ENCODE peak calls at places on chromosome 19, in seven cellular contexts. B, V, E, Z, J, A and U are unnamed samples.

GRCh38 chr19:48123907-48124675 is 13.5 kb upstream of the PLA2G4C start:
- DNase-seq in B (no peak), E (no peak), V (no peak), A (no peak), Z (peak), J (no peak), U (peak)

GRCh38 chr19:11420894-11421606 is 1.9 kb upstream of the RGL3 start:
- DNase-seq in V (no peak), A (peak), J (peak), Z (no peak), B (peak), E (no peak), U (no peak)

GRCh38 chr19:40803857-40804782 is 5.1 kb downstream of the EGLN2 start:
- DNase-seq in V (no peak), J (peak), E (no peak), B (peak), Z (no peak), A (peak), U (no peak)

GRCh38 chr19:10228925-10229324 is 2.2 kb downstream of the S1PR2 start:
- DNase-seq in B (no peak), E (peak), J (peak), V (no peak), A (no peak), Z (peak), U (peak)

GRCh38 chr19:41299755-41300089 is 10.2 kb upstream of the CCDC97 start:
- DNase-seq in B (peak), Z (peak), A (peak), J (no peak), V (no peak), E (peak), U (no peak)

GRCh38 chr19:49333426-49334288 is 1.5 kb upstream of the CD37 start:
- DNase-seq in B (no peak), J (no peak), E (no peak), V (no peak), Z (peak), A (peak), U (no peak)

GRCh38 chr19:10424011-10424637 is 3.8 kb downstream of the PDE4A start:
- DNase-seq in J (peak), E (peak), B (peak), Z (peak), V (no peak), A (peak), U (peak)

GRCh38 chr19:47241919-47242644 is 11.1 kb upstream of the BBC3 start:
- DNase-seq in V (no peak), B (no peak), Z (peak), E (peak), J (no peak), A (no peak), U (no peak)

GRCh38 chr19:56838930-56839664 is 1.4 kb downstream of the PEG3 start:
- DNase-seq in V (peak), E (peak), J (peak), Z (peak), B (peak), A (peak), U (no peak)

GRCh38 chr19:6739884-6740588 is 556 bp downstream of the TRIP10 start:
- DNase-seq in A (peak), J (peak), E (peak), Z (no peak), B (peak), V (no peak), U (no peak)

GRCh38 chr19:33064117-33064777 is 441 bp downstream of the RHPN2 start:
- DNase-seq in B (no peak), V (no peak), A (peak), J (peak), E (no peak), Z (no peak), U (peak)

GRCh38 chr19:49475995-49476880 is 2.2 kb downstream of the FLT3LG start:
- DNase-seq in E (peak), B (no peak), V (no peak), A (peak), J (peak), Z (no peak), U (no peak)

GRCh38 chr19:5719274-5719960 is 529 bp downstream of the LONP1 start:
- DNase-seq in E (no peak), B (no peak), A (no peak), J (no peak), V (no peak), Z (peak), U (no peak)

GRCh38 chr19:43562698-43563241 is 12.6 kb downstream of the XRCC1 start:
- DNase-seq in Z (peak), J (no peak), E (peak), V (no peak), B (peak), A (peak), U (peak)

GRCh38 chr19:57192064-57192395 is 730 bp downstream of the ZNF264 start:
- DNase-seq in Z (peak), V (no peak), A (no peak), E (no peak), B (no peak), J (peak), U (no peak)

GRCh38 chr19:43634877-43635560 is 4.6 kb downstream of the CADM4 start:
- DNase-seq in A (no peak), Z (peak), V (no peak), E (peak), J (peak), B (no peak), U (no peak)

GRCh38 chr19:44553478-44554171 is 24.1 kb upstream of the CEACAM20 start:
- DNase-seq in E (no peak), V (no peak), J (no peak), B (no peak), A (no peak), Z (peak), U (peak)

GRCh38 chr19:58274771-58275199 is 4.0 kb upstream of the ZNF8 start:
- DNase-seq in A (no peak), J (no peak), V (no peak), E (peak), B (no peak), Z (peak), U (peak)

GRCh38 chr19:32824136-32824835 is 45.3 kb downstream of the SLC7A9 start:
- DNase-seq in V (no peak), A (no peak), E (no peak), Z (no peak), B (no peak), J (peak), U (no peak)

GRCh38 chr19:48837586-48838191 is 1.4 kb upstream of the HSD17B14 start:
- DNase-seq in J (no peak), V (no peak), Z (no peak), A (peak), E (no peak), B (no peak), U (no peak)

GRCh38 chr19:29524201-29524911 is 1.4 kb upstream of the VSTM2B start:
- DNase-seq in E (no peak), A (peak), V (no peak), J (peak), B (no peak), Z (no peak), U (no peak)

GRCh38 chr19:52464798-52465470 is 11.6 kb downstream of the ZNF578 start:
- DNase-seq in A (no peak), J (peak), E (no peak), Z (no peak), B (no peak), V (no peak), U (no peak)

GRCh38 chr19:48206402-48207093 is 36.1 kb downstream of the ZSWIM9 start:
- DNase-seq in A (no peak), B (no peak), V (no peak), E (no peak), J (no peak), Z (no peak), U (no peak)

GRCh38 chr19:43778651-43779050 is 2.1 kb downstream of the KCNN4 start:
- DNase-seq in B (no peak), J (no peak), E (no peak), A (no peak), Z (no peak), V (no peak), U (no peak)

GRCh38 chr19:6532244-6532999 is 1.6 kb downstream of the TNFSF9 start:
- DNase-seq in E (no peak), A (no peak), J (no peak), V (no peak), B (no peak), Z (no peak), U (no peak)

GRCh38 chr19:39546599-39546998 is 6.6 kb upstream of the EID2 start:
- DNase-seq in B (no peak), Z (no peak), J (peak), A (no peak), E (no peak), V (no peak), U (no peak)

GRCh38 chr19:47418595-47419036 is 711 bp downstream of the MEIS3 start:
- DNase-seq in V (no peak), A (no peak), Z (no peak), E (no peak), J (no peak), B (no peak), U (no peak)

GRCh38 chr19:6221878-6222746 is 57.7 kb downstream of the MLLT1 start:
- DNase-seq in B (peak), V (no peak), J (no peak), E (no peak), A (peak), Z (no peak), U (no peak)

GRCh38 chr19:5042556-5042955 is 73.6 kb downstream of the KDM4B start:
- DNase-seq in E (no peak), B (no peak), V (no peak), A (no peak), Z (no peak), J (peak), U (no peak)

GRCh38 chr19:47813304-47813994 is 8.3 kb upstream of the CRX start:
- DNase-seq in B (peak), V (peak), Z (peak), A (peak), E (peak), J (peak), U (peak)

GRCh38 chr19:52689804-52690394 is 44.9 kb downstream of the ZNF611 start:
- DNase-seq in A (peak), V (no peak), Z (no peak), J (peak), E (no peak), B (peak), U (peak)

GRCh38 chr19:58366576-58367430 is 4.3 kb upstream of the ZNF497 start:
- DNase-seq in Z (no peak), E (no peak), B (no peak), J (peak), V (no peak), A (peak), U (no peak)

GRCh38 chr19:52142001-52142595 is 2.4 kb upstream of the ZNF616 start:
- DNase-seq in J (no peak), E (no peak), V (no peak), Z (no peak), A (no peak), B (no peak), U (no peak)

GRCh38 chr19:43643326-43643725 is 3.7 kb upstream of the CADM4 start:
- DNase-seq in J (no peak), Z (no peak), A (no peak), B (no peak), E (peak), V (no peak), U (peak)

GRCh38 chr19:5547881-5548280 is 19.9 kb downstream of the TINCR start:
- DNase-seq in B (no peak), A (no peak), E (peak), V (peak), J (peak), Z (peak), U (no peak)

GRCh38 chr19:3151563-3152430 is 16.0 kb downstream of the GNA15 start:
- DNase-seq in J (no peak), Z (no peak), V (no peak), E (no peak), B (no peak), A (no peak), U (no peak)

GRCh38 chr19:30711296-30711695 is 339.1 kb downstream of the ZNF536 start:
- DNase-seq in J (no peak), B (no peak), Z (no peak), A (no peak), V (no peak), E (no peak), U (peak)

DNA sequence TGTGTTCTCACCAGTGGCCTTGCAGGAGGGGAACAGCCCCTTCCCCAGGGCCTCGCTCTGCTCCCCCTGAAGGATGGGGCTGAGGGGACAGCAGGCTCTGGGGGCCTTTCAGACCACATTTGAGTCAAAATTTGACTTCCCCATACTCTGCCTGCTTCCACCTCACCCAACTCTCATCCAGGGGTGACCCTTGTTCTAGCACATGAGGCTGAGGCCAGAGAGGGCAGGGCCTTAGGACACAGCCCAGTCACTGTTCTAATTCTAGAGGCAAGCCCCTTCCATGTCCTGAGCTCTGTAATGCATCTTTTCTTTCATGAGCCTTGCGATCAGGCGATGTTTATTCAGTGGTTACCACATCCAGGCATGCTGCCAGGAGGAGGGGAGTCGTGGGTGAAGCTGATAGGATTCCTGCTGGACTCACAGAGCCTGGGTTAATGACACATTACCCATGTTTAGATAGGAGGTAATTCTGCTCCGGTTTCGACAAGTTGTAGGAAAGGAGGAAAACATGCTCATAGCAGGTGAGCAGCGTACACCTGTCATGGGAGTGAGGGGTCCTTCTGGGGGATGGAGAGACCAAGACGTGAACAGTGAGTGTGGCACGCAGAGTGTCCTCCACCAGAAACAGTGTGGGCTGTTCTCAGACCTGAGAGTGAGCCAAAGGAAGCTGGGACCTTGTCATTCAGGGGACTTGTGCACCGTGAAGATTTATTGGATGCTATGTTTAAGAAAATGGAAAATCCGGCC is 9.3 kb downstream of the RPS9 start:
- DNase-seq in Z (peak), A (peak), B (peak), J (peak), V (no peak), E (peak), U (peak)
- H3K4me3 ChIP-seq in Z (no peak), A (no peak), B (no peak), J (no peak), V (no peak), E (no peak), U (no peak)

DNA sequence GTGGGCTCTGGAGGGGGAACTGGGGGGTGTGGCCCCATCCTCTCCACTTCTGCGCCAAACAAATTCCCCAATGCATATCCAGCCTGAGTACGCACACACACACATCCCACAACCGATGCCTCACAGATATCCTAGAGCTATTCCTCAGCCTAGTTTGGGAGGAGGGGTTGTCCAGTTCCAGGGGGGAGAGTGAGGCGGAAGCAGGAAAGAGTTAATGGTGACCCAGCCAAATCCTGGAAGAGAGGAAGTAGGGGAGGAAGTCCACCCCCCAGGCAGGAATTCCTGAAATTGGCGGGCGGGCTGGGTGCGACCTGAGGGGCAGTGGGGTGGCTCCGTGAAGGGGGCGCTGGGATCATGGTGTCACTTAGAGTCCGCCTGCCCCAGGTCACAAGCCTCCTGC is 897 bp downstream of the GPR4 start:
- DNase-seq in J (no peak), Z (no peak), B (peak), V (no peak), A (no peak), E (no peak), U (no peak)
- H3K4me3 ChIP-seq in J (no peak), Z (peak), B (peak), V (no peak), A (peak), E (no peak), U (no peak)

DNA sequence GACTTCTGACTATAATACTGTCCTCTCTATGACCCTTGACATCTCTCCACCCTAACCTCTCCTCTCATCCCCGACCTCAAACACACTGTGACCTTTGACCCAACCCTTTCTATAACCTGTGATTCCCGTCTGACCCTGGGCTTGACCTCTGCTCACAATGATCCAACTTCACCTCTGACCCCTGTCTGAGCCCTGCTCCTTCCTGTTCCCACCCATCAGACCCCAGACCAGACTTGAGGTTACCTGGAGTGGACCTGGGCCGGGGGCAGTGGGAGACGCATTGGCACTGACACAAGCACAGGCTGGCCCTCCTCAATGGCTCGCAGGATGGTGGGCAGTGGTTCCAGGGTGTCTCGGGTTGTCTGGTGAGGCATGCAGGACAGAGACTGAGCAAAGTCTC is 4.2 kb upstream of the WIZ start:
- DNase-seq in A (no peak), Z (no peak), E (no peak), J (no peak), V (no peak), B (no peak), U (no peak)
- H3K4me3 ChIP-seq in A (no peak), Z (no peak), E (no peak), J (no peak), V (no peak), B (no peak), U (no peak)

DNA sequence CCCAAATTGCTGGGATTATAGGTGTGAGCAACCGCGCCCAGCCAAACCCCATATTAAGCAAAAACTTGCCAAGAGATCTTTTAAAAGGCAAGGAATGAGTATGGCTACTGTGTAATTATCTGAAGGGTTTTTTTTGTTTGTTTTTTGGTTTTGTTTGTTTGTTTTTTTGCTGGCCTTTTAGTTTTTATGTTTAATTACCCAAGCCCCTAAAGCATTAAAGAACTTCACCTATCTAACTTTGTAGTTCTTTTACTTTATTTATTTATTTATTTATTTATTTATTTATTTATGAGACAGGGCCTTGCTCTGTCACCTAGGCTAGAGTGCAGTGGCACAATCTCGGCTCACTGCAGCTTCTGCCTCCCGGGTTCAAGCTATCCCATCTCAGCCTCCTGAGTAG is 40.3 kb upstream of the GARRE1 start:
- DNase-seq in B (no peak), Z (no peak), A (no peak), V (no peak), E (no peak), J (no peak), U (no peak)
- H3K4me3 ChIP-seq in B (no peak), Z (no peak), A (no peak), V (no peak), E (no peak), J (no peak), U (no peak)

DNA sequence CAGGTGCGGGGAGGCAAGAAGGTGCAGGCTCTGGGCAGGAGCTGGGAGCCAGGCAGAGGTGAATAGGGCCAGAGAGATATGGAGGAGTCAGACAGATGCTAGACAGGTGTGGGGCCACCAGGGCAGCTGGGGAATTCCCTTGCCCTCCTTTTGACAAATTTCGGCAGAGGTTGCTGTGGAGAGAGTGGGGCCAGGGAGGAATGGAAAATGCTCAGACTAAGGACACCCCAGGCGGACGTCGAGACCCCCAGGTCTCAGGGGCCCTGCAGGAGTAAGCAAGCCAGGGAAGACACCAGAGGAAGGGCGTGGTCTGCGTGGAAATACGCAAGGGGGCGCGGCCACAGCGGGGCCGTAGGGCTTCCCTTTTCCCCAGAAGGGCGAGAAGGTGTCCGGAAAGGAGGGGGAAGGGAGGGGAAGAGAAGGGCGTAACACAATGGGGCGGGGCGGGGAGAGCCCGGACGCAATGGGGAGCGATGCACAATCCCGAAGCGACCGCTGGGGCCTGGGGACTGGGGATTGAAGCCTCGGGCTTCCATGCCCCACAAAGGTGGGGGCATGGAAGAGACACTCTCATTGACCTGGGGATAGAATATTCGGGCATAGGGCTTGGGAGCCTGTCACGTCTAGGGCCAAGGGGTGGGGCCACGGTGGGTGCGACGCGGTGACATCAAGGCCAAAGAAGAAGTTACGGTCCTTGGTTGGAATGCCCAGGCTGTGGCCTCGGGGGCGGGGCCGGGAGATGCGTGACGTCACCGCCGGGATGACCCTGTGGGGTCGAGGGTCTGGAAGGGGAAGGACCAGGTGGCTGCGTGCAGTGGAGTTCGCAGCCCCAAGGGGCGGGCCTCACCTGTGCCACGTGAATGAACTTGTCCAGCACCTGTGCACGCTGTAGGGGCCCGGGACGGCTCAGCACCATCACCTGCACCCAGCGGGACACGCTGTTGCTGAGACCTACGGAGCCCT is 8.2 kb downstream of the RASGRP4 start:
- DNase-seq in B (peak), Z (no peak), V (no peak), J (peak), E (peak), A (peak), U (no peak)
- H3K4me3 ChIP-seq in B (peak), Z (no peak), V (peak), J (peak), E (no peak), A (peak), U (no peak)

GRCh38 chr19:18922228-18922985 is 2.9 kb downstream of the DDX49 start:
- DNase-seq in J (no peak), V (no peak), Z (no peak), E (no peak), B (no peak), A (no peak), U (no peak)

GRCh38 chr19:18920400-18920799 is 885 bp downstream of the DDX49 start:
- DNase-seq in Z (no peak), J (no peak), B (no peak), E (no peak), A (no peak), V (no peak), U (no peak)

GRCh38 chr19:18919086-18919894 is at the start of the genes COPE and DDX49:
- DNase-seq in B (peak), Z (peak), J (peak), V (peak), A (peak), E (peak), U (peak)

GRCh38 chr19:18919895-18920204 is 335 bp downstream of the DDX49 start:
- DNase-seq in J (no peak), Z (no peak), E (no peak), A (no peak), V (no peak), B (no peak), U (no peak)

GRCh38 chr19:18921593-18921992 is 2.1 kb downstream of the DDX49 start:
- DNase-seq in J (no peak), Z (no peak), E (no peak), A (no peak), B (no peak), V (no peak), U (no peak)
- H3K4me3 ChIP-seq in J (no peak), Z (no peak), E (no peak), A (no peak), B (no peak), V (no peak), U (no peak)